ENCODE peak calls at places on chromosomes 2 and 18, in five cellular contexts. One of them, this sample, is unnamed.

GRCh38 chr2:68857855-68858456 is 13.2 kb downstream of the BMP10 start:
- DNase-seq in mesothelial cell of epicardium: no peak
- DNase-seq in fibroblast of lung: no peak
- DNase-seq in IMR-90: peak; percentile 82
- DNase-seq in CD8-positive, alpha-beta T cell: no peak
- DNase-seq in this sample: no peak

GRCh38 chr2:96909651-96910050 is 39.8 kb upstream of the SEMA4C start:
- DNase-seq in CD8-positive, alpha-beta T cell: no peak
- DNase-seq in mesothelial cell of epicardium: no peak
- DNase-seq in fibroblast of lung: no peak
- DNase-seq in IMR-90: no peak
- DNase-seq in this sample: no peak

GRCh38 chr2:41854227-41854626 is 193.6 kb upstream of the PKDCC start:
- DNase-seq in IMR-90: peak; percentile 64
- DNase-seq in fibroblast of lung: peak; percentile 38
- DNase-seq in CD8-positive, alpha-beta T cell: no peak
- DNase-seq in mesothelial cell of epicardium: no peak
- DNase-seq in this sample: no peak

GRCh38 chr18:65409266-65409665 is 341.5 kb upstream of the CDH7 start:
- DNase-seq in mesothelial cell of epicardium: no peak
- DNase-seq in CD8-positive, alpha-beta T cell: no peak
- DNase-seq in fibroblast of lung: no peak
- DNase-seq in IMR-90: no peak
- DNase-seq in this sample: no peak

GRCh38 chr2:28311660-28312249 is 80.9 kb upstream of the FOSL2 start:
- DNase-seq in fibroblast of lung: no peak
- DNase-seq in mesothelial cell of epicardium: no peak
- DNase-seq in CD8-positive, alpha-beta T cell: no peak
- DNase-seq in IMR-90: no peak
- DNase-seq in this sample: no peak

GRCh38 chr2:72147303-72147970 is at the start of gene CYP26B1:
- DNase-seq in fibroblast of lung: no peak
- DNase-seq in IMR-90: no peak
- DNase-seq in mesothelial cell of epicardium: peak; percentile 45
- DNase-seq in CD8-positive, alpha-beta T cell: peak; percentile 9
- DNase-seq in this sample: no peak

GRCh38 chr18:40012931-40013609 is 1942.0 kb upstream of the PIK3C3 start:
- DNase-seq in mesothelial cell of epicardium: no peak
- DNase-seq in fibroblast of lung: peak; percentile 51
- DNase-seq in CD8-positive, alpha-beta T cell: no peak
- DNase-seq in IMR-90: no peak
- DNase-seq in this sample: peak; percentile 76

GRCh38 chr2:71313-72035 is 25.2 kb upstream of the FAM110C start:
- DNase-seq in CD8-positive, alpha-beta T cell: no peak
- DNase-seq in fibroblast of lung: no peak
- DNase-seq in IMR-90: no peak
- DNase-seq in mesothelial cell of epicardium: no peak
- DNase-seq in this sample: no peak

GRCh38 chr2:48600917-48601316 is 16.7 kb upstream of the GTF2A1L start:
- DNase-seq in CD8-positive, alpha-beta T cell: no peak
- DNase-seq in IMR-90: peak; percentile 87
- DNase-seq in fibroblast of lung: peak; percentile 68
- DNase-seq in mesothelial cell of epicardium: no peak
- DNase-seq in this sample: peak; percentile 39

GRCh38 chr2:48600204-48600813 is 17.3 kb upstream of the GTF2A1L start:
- DNase-seq in CD8-positive, alpha-beta T cell: no peak
- DNase-seq in fibroblast of lung: peak; percentile 67
- DNase-seq in mesothelial cell of epicardium: no peak
- DNase-seq in IMR-90: peak; percentile 67
- DNase-seq in this sample: peak; percentile 56

GRCh38 chr2:48605482-48606175 is 12.0 kb upstream of the GTF2A1L start:
- DNase-seq in fibroblast of lung: no peak
- DNase-seq in mesothelial cell of epicardium: no peak
- DNase-seq in IMR-90: no peak
- DNase-seq in CD8-positive, alpha-beta T cell: no peak
- DNase-seq in this sample: no peak

DNA sequence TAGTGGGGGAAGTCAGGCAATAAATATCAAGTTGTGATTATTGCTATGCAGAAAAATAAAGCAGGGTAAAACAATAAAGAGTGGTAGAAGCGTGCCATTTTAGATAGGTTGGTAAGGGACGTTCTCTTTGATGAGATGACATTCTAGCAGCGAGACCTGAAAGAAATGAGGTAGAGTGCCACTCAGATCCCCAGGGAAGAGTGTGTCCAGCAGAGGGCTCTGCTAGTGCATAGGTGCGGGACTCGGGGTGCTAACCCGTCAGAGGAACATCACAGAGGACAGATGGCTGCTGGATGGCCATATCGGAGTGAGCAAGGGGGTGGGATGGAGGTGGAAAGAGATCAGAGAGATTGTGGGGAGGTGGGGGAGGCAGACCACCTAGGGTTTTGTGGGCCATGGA is 16.3 kb upstream of the GTF2A1L start:
- DNase-seq in fibroblast of lung: peak; percentile 25
- DNase-seq in IMR-90: peak; percentile 41
- DNase-seq in mesothelial cell of epicardium: no peak
- DNase-seq in CD8-positive, alpha-beta T cell: no peak
- DNase-seq in this sample: no peak
- TF ChIP-seq CTCF in fibroblast of lung: peak; percentile 27
- TF ChIP-seq CTCF in IMR-90: peak; percentile 60
- TF ChIP-seq CTCF in mesothelial cell of epicardium: no peak
- TF ChIP-seq CTCF in CD8-positive, alpha-beta T cell: no peak
- TF ChIP-seq CTCF in this sample: peak; percentile 67

DNA sequence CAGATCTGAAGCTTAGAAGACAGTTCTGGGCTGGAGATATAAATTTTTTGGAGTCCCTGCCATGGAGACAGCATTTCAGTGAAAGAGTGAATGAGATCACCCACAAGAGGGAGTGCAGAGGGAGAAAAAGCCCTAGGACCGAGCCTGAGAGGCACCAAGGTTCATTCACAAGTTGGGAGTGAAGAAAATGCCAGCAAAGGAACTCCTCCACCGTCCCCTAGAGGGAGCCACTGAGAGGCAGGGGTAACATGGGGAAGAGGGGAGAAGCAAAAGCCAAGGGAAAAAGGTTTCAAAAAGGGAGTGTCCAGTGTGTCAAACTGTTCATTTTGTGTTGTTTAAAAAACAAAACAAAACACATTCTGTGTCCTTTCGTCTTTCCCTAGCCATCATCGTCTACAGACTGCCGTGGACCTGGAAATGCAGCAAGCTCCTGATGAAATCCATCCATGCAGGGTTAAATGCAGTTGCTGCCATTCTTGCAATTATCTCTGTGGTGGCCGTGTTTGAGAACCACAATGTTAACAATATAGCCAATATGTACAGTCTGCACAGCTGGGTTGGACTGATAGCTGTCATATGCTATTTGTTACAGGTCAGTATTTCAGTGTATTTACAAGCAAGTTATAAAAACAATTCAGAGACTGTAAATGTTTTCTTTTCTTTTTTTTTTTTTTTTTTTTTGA is 19.1 kb downstream of the CYBRD1 start:
- DNase-seq in mesothelial cell of epicardium: no peak
- DNase-seq in CD8-positive, alpha-beta T cell: no peak
- DNase-seq in IMR-90: no peak
- DNase-seq in fibroblast of lung: no peak
- DNase-seq in this sample: no peak
- TF ChIP-seq CTCF in mesothelial cell of epicardium: peak; percentile 30
- TF ChIP-seq CTCF in CD8-positive, alpha-beta T cell: no peak
- TF ChIP-seq CTCF in IMR-90: peak; percentile 25
- TF ChIP-seq CTCF in fibroblast of lung: peak; percentile 38
- TF ChIP-seq CTCF in this sample: peak; percentile 42

GRCh38 chr2:176668879-176669395 is 399.7 kb downstream of the MTX2 start:
- DNase-seq in CD8-positive, alpha-beta T cell: no peak
- DNase-seq in IMR-90: no peak
- DNase-seq in mesothelial cell of epicardium: no peak
- DNase-seq in fibroblast of lung: no peak
- DNase-seq in this sample: no peak
- TF ChIP-seq CTCF in CD8-positive, alpha-beta T cell: no peak
- TF ChIP-seq CTCF in IMR-90: no peak
- TF ChIP-seq CTCF in mesothelial cell of epicardium: no peak
- TF ChIP-seq CTCF in fibroblast of lung: no peak
- TF ChIP-seq CTCF in this sample: no peak

DNA sequence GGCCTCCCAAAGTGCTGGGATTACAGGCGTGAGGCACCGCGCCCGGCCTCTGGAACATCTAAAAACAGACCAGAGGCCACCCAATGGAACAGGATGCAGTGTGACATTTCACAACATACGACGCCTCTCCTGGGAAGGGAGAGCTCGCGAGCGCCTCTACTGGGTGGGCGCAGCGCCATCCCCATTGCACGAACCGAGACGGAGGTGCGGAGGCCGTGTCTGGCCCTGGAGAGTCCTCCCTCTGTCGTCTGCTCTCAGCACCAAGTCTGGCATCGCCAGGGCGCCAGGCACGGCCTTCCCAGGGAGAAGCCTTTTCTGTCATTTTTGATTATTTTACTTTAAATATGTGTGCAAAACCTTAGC is 9.4 kb upstream of the GBX2 start:
- DNase-seq in fibroblast of lung: peak; percentile 19
- DNase-seq in IMR-90: peak; percentile 16
- DNase-seq in CD8-positive, alpha-beta T cell: no peak
- DNase-seq in mesothelial cell of epicardium: peak; percentile 67
- DNase-seq in this sample: no peak
- TF ChIP-seq CTCF in fibroblast of lung: no peak
- TF ChIP-seq CTCF in IMR-90: peak; percentile 31
- TF ChIP-seq CTCF in CD8-positive, alpha-beta T cell: no peak
- TF ChIP-seq CTCF in mesothelial cell of epicardium: no peak
- TF ChIP-seq CTCF in this sample: peak; percentile 49

DNA sequence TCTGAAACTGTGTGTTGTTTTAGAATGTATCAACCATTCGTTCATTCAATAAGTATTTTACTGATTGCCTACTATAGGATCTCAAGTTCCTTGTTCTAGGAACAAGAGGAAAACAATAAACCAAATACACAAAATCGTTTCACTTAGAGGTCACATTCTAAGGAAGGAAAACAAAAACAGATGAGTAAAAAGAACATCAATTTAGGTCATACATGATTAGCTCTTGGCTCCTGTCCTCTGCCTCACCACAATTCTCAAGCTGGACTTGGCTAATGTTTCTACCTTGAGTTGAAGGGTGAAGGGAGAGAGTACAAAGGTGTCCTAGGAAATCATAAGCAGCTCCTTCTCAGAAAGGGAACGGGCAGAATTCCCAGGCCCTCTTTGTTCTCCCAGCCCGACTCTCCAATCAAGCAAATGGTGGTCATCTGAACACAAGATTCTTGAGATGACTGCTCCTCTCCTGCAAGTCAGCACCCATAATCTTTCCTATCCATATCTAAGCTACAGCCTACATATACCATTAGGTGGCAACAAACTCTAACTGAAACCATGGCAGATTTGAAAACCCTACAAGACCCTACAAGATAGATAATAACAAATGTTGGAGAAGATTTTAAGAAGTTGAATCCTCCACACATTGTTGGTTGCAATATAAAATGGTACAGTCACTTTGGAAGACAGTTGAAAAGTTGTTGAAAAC is 76.0 kb downstream of the CBLN2 start:
- DNase-seq in CD8-positive, alpha-beta T cell: no peak
- DNase-seq in mesothelial cell of epicardium: no peak
- DNase-seq in IMR-90: no peak
- DNase-seq in fibroblast of lung: no peak
- DNase-seq in this sample: no peak
- TF ChIP-seq CTCF in CD8-positive, alpha-beta T cell: no peak
- TF ChIP-seq CTCF in mesothelial cell of epicardium: no peak
- TF ChIP-seq CTCF in IMR-90: no peak
- TF ChIP-seq CTCF in fibroblast of lung: no peak
- TF ChIP-seq CTCF in this sample: no peak

GRCh38 chr2:43458002-43458628 is 137.7 kb downstream of the THADA start:
- DNase-seq in mesothelial cell of epicardium: no peak
- DNase-seq in fibroblast of lung: peak; percentile 91
- DNase-seq in CD8-positive, alpha-beta T cell: no peak
- DNase-seq in IMR-90: peak; percentile 87
- DNase-seq in this sample: peak; percentile 59

GRCh38 chr2:43455296-43455695 is 140.5 kb downstream of the THADA start:
- DNase-seq in fibroblast of lung: no peak
- DNase-seq in CD8-positive, alpha-beta T cell: no peak
- DNase-seq in mesothelial cell of epicardium: no peak
- DNase-seq in IMR-90: no peak
- DNase-seq in this sample: no peak

GRCh38 chr2:43453771-43454170 is 142.1 kb downstream of the THADA start:
- DNase-seq in mesothelial cell of epicardium: no peak
- DNase-seq in fibroblast of lung: no peak
- DNase-seq in CD8-positive, alpha-beta T cell: no peak
- DNase-seq in IMR-90: no peak
- DNase-seq in this sample: no peak

GRCh38 chr2:43454791-43455190 is 141.0 kb downstream of the THADA start:
- DNase-seq in mesothelial cell of epicardium: no peak
- DNase-seq in fibroblast of lung: no peak
- DNase-seq in CD8-positive, alpha-beta T cell: no peak
- DNase-seq in IMR-90: no peak
- DNase-seq in this sample: peak; percentile 45

GRCh38 chr2:43455735-43456642 is 139.8 kb downstream of the THADA start:
- DNase-seq in fibroblast of lung: peak; percentile 97
- DNase-seq in CD8-positive, alpha-beta T cell: no peak
- DNase-seq in IMR-90: peak; percentile 75
- DNase-seq in mesothelial cell of epicardium: no peak
- DNase-seq in this sample: peak; percentile 94
- TF ChIP-seq CTCF in fibroblast of lung: no peak
- TF ChIP-seq CTCF in CD8-positive, alpha-beta T cell: no peak
- TF ChIP-seq CTCF in IMR-90: no peak
- TF ChIP-seq CTCF in mesothelial cell of epicardium: no peak
- TF ChIP-seq CTCF in this sample: no peak

GRCh38 chr2:218010116-218010837 is 7.5 kb upstream of the TNS1 start:
- DNase-seq in IMR-90: peak; percentile 51
- DNase-seq in CD8-positive, alpha-beta T cell: peak; percentile 13
- DNase-seq in fibroblast of lung: peak; percentile 51
- DNase-seq in mesothelial cell of epicardium: peak; percentile 73
- DNase-seq in this sample: no peak
- TF ChIP-seq CTCF in IMR-90: peak; percentile 74
- TF ChIP-seq CTCF in CD8-positive, alpha-beta T cell: no peak
- TF ChIP-seq CTCF in fibroblast of lung: peak; percentile 60
- TF ChIP-seq CTCF in mesothelial cell of epicardium: peak; percentile 37
- TF ChIP-seq CTCF in this sample: peak; percentile 53

GRCh38 chr18:44779893-44780292 is 99.2 kb downstream of the SETBP1 start:
- DNase-seq in fibroblast of lung: no peak
- DNase-seq in mesothelial cell of epicardium: no peak
- DNase-seq in CD8-positive, alpha-beta T cell: no peak
- DNase-seq in IMR-90: no peak
- DNase-seq in this sample: no peak

GRCh38 chr18:44778788-44779187 is 98.1 kb downstream of the SETBP1 start:
- DNase-seq in fibroblast of lung: no peak
- DNase-seq in CD8-positive, alpha-beta T cell: no peak
- DNase-seq in mesothelial cell of epicardium: no peak
- DNase-seq in IMR-90: no peak
- DNase-seq in this sample: peak; percentile 22

GRCh38 chr18:44782617-44783016 is 101.9 kb downstream of the SETBP1 start:
- DNase-seq in CD8-positive, alpha-beta T cell: no peak
- DNase-seq in mesothelial cell of epicardium: no peak
- DNase-seq in IMR-90: no peak
- DNase-seq in fibroblast of lung: no peak
- DNase-seq in this sample: no peak

GRCh38 chr18:44783371-44783770 is 102.7 kb downstream of the SETBP1 start:
- DNase-seq in mesothelial cell of epicardium: no peak
- DNase-seq in IMR-90: no peak
- DNase-seq in CD8-positive, alpha-beta T cell: no peak
- DNase-seq in fibroblast of lung: no peak
- DNase-seq in this sample: no peak

GRCh38 chr18:44781890-44782289 is 101.2 kb downstream of the SETBP1 start:
- DNase-seq in mesothelial cell of epicardium: no peak
- DNase-seq in CD8-positive, alpha-beta T cell: no peak
- DNase-seq in IMR-90: peak; percentile 28
- DNase-seq in fibroblast of lung: peak; percentile 77
- DNase-seq in this sample: peak; percentile 80
- TF ChIP-seq CTCF in mesothelial cell of epicardium: no peak
- TF ChIP-seq CTCF in CD8-positive, alpha-beta T cell: no peak
- TF ChIP-seq CTCF in IMR-90: no peak
- TF ChIP-seq CTCF in fibroblast of lung: no peak
- TF ChIP-seq CTCF in this sample: no peak